ENCODE peak calls at places on chromosomes 5 and 9, in seven cellular contexts. N is upper lobe of right lung, S is left lung, Q is foreskin keratinocyte, O is GM12865, J is cardiac muscle cell, W is OCI-LY7. P is an unnamed sample.
A peak's percentile ranks its signal among the peaks of the same experiment; 100 is the strongest.

GRCh38 chr9:134892221-134892620 is 11.6 kb downstream of the FCN2 start:
- DNase-seq in Q (no peak), W (no peak), J (no peak), O (no peak), S (no peak), N (peak; percentile 48), P (no peak)

GRCh38 chr5:132830436-132831094 is at the start of gene SHROOM1:
- DNase-seq in S (peak; percentile 91), W (peak; percentile 47), O (peak; percentile 82), N (peak; percentile 92), J (peak; percentile 82), Q (no peak), P (peak; percentile 91)

GRCh38 chr9:107484117-107484723 is 5.3 kb downstream of the KLF4 start:
- DNase-seq in S (no peak), N (no peak), J (peak; percentile 66), W (peak; percentile 21), O (peak; percentile 71), Q (peak; percentile 67), P (peak; percentile 67)

GRCh38 chr5:151509231-151509630 is 61.8 kb downstream of the SLC36A1 start:
- DNase-seq in S (no peak), Q (peak; percentile 70), O (no peak), N (no peak), J (no peak), W (no peak), P (no peak)

GRCh38 chr5:111254613-111255012 is 30.4 kb downstream of the CAMK4 start:
- DNase-seq in O (peak; percentile 97), J (no peak), W (peak; percentile 40), N (no peak), S (no peak), Q (no peak), P (peak; percentile 58)

GRCh38 chr5:1754531-1755220 is 45.0 kb downstream of the MRPL36 start:
- DNase-seq in W (no peak), S (peak; percentile 53), O (no peak), Q (no peak), J (no peak), N (peak; percentile 47), P (no peak)

GRCh38 chr5:136686192-136686872 is 321.0 kb upstream of the TRPC7 start:
- DNase-seq in J (peak; percentile 44), N (no peak), W (peak; percentile 12), Q (peak; percentile 61), S (no peak), O (peak; percentile 15), P (no peak)

GRCh38 chr9:98108540-98109031 is 10.4 kb downstream of the TRIM14 start:
- DNase-seq in N (no peak), S (no peak), J (no peak), Q (no peak), W (peak; percentile 83), O (peak; percentile 83), P (peak; percentile 50)

GRCh38 chr9:114619205-114619758 is 8.2 kb downstream of the TMEM268 start:
- DNase-seq in S (peak; percentile 82), W (peak; percentile 37), O (peak; percentile 64), Q (peak; percentile 68), J (no peak), N (peak; percentile 82), P (peak; percentile 42)

GRCh38 chr9:2849943-2850342 is 6.0 kb upstream of the PUM3 start:
- DNase-seq in N (no peak), O (no peak), J (no peak), S (no peak), Q (no peak), W (no peak), P (no peak)

GRCh38 chr9:124868511-124869465 is 6.9 kb downstream of the ARPC5L start:
- DNase-seq in O (peak; percentile 95), Q (peak; percentile 77), S (peak; percentile 96), N (peak; percentile 96), W (peak; percentile 89), J (peak; percentile 90), P (peak; percentile 97)
- TF ChIP-seq CTCF in O (peak; percentile 34), Q (peak; percentile 40), S (no peak), N (no peak), W (peak; percentile 77), J (peak; percentile 18), P (peak; percentile 52)

DNA sequence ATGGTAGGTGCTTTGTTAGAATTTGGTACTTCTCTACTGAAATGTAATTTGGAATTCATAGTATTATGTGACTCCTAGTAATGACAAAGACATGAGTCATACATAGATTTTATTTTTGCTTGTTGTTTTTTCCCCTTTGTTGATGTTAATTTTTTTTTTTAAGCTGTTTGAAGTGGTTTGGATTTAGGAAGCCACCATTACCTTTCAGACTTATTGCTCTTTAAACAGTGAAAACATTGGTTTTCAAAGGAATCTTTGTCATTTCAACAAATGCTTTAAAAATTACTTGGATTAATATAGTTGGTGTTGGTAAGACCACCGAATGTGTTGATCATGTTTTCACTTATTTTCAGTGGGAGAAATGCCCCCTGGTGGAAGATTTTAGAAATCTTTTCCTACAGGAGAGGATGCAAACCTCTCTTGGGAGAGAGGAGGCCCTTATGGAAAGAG is 170.1 kb upstream of the PITX1 start:
- DNase-seq in O (no peak), N (no peak), Q (no peak), J (no peak), S (no peak), W (peak; percentile 57), P (no peak)
- TF ChIP-seq CTCF in O (peak; percentile 31), N (peak; percentile 30), Q (peak; percentile 53), J (peak; percentile 38), S (peak; percentile 33), W (peak; percentile 82), P (no peak)

GRCh38 chr9:38001430-38001829 is 67.6 kb downstream of the SHB start:
- DNase-seq in W (no peak), O (no peak), J (no peak), Q (no peak), S (no peak), N (no peak), P (no peak)

GRCh38 chr9:37998881-37999311 is 70.1 kb downstream of the SHB start:
- DNase-seq in O (no peak), J (no peak), N (no peak), W (no peak), S (no peak), Q (no peak), P (no peak)

GRCh38 chr9:38000332-38000731 is 68.7 kb downstream of the SHB start:
- DNase-seq in J (no peak), O (no peak), S (no peak), N (no peak), W (no peak), Q (no peak), P (no peak)

GRCh38 chr9:38000735-38001134 is 68.3 kb downstream of the SHB start:
- DNase-seq in W (no peak), N (no peak), Q (no peak), S (no peak), O (peak; percentile 68), J (no peak), P (no peak)

GRCh38 chr9:37999501-38000189 is 69.4 kb downstream of the SHB start:
- DNase-seq in J (no peak), S (no peak), Q (peak; percentile 65), N (no peak), W (no peak), O (no peak), P (no peak)
- TF ChIP-seq CTCF in J (no peak), S (no peak), Q (no peak), N (no peak), W (no peak), O (no peak), P (no peak)

GRCh38 chr9:32703635-32704034 is 68.2 kb upstream of the TAF1L start:
- DNase-seq in S (no peak), Q (no peak), W (peak; percentile 33), O (peak; percentile 11), N (no peak), J (peak; percentile 8), P (no peak)
- TF ChIP-seq CTCF in S (no peak), Q (peak; percentile 49), W (peak; percentile 61), O (peak; percentile 7), N (no peak), J (peak; percentile 26), P (peak; percentile 32)

GRCh38 chr5:44833249-44833648 is 24.5 kb downstream of the MRPS30 start:
- DNase-seq in N (no peak), S (no peak), W (no peak), Q (no peak), J (no peak), O (no peak), P (no peak)
- TF ChIP-seq CTCF in N (no peak), S (no peak), W (no peak), Q (no peak), J (no peak), O (no peak), P (no peak)

DNA sequence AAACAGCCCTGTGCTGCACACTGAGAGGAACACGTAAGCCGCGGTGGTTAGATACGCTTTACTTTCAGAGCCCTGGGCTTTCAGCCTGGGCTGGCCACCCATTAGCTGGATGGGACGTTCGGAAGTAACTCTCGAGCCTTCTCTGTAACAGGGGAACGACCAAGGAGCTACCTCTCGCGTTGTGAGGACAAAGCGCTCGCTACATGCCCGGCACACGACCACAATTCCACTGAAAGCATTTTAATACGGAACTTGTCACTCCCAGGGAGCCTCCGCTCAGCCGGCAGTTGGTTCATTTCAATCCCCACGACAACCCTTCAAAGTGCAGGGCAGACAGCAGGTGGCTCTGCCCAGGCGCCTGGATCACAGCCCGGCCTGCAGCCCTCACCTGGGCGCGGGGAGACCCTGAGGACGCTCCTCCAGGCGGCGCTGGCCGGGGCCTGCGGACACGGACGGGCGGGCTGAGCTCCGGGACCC is 368 bp downstream of the SURF1 start:
- DNase-seq in O (no peak), N (no peak), S (no peak), Q (no peak), W (peak; percentile 62), J (no peak), P (no peak)
- TF ChIP-seq CTCF in O (no peak), N (no peak), S (no peak), Q (peak; percentile 30), W (peak; percentile 22), J (no peak), P (no peak)

GRCh38 chr9:117074337-117074662 is 340.6 kb downstream of the ASTN2 start:
- DNase-seq in S (no peak), W (no peak), J (no peak), N (no peak), Q (peak; percentile 81), O (no peak), P (no peak)

GRCh38 chr9:117075636-117076035 is 339.2 kb downstream of the ASTN2 start:
- DNase-seq in S (no peak), J (no peak), O (no peak), Q (peak; percentile 58), N (no peak), W (no peak), P (no peak)

GRCh38 chr9:117073539-117074336 is 341.1 kb downstream of the ASTN2 start:
- DNase-seq in W (peak; percentile 1), S (no peak), J (peak; percentile 68), N (no peak), Q (peak; percentile 85), O (peak; percentile 34), P (peak; percentile 73)

GRCh38 chr9:117074782-117075510 is 339.9 kb downstream of the ASTN2 start:
- DNase-seq in J (peak; percentile 25), S (no peak), Q (peak; percentile 72), W (no peak), O (no peak), N (no peak), P (no peak)

GRCh38 chr9:117076571-117077300 is 338.1 kb downstream of the ASTN2 start:
- DNase-seq in J (no peak), O (no peak), S (no peak), Q (no peak), N (no peak), W (no peak), P (no peak)
- TF ChIP-seq CTCF in J (no peak), O (no peak), S (no peak), Q (no peak), N (no peak), W (no peak), P (no peak)

GRCh38 chr9:19641046-19641445 is 147.8 kb downstream of the SLC24A2 start:
- DNase-seq in N (no peak), W (no peak), O (peak; percentile 5), S (no peak), Q (no peak), J (peak; percentile 15), P (no peak)
- TF ChIP-seq CTCF in N (no peak), W (no peak), O (peak; percentile 12), S (no peak), Q (peak; percentile 31), J (peak; percentile 40), P (no peak)

P was measured in GM13977.